ENCODE peak calls at places on chromosomes 11 and 22, in four cellular contexts. One of them, this sample, is unnamed.

GRCh38 chr22:42961815-42962214 is 53.1 kb downstream of the PACSIN2 start:
- DNase-seq in fibroblast of lung: no peak
- DNase-seq in AG09309: no peak
- DNase-seq in amniotic stem cell: no peak
- DNase-seq in this sample: no peak

GRCh38 chr11:61090092-61090491 is 12.2 kb upstream of the CD5 start:
- DNase-seq in fibroblast of lung: no peak
- DNase-seq in amniotic stem cell: no peak
- DNase-seq in AG09309: no peak
- DNase-seq in this sample: no peak

GRCh38 chr22:43159484-43160178 is 8.3 kb downstream of the TSPO start:
- DNase-seq in fibroblast of lung: no peak
- DNase-seq in amniotic stem cell: no peak
- DNase-seq in AG09309: no peak
- DNase-seq in this sample: no peak

GRCh38 chr22:43320943-43321900 is 21.9 kb downstream of the SCUBE1 start:
- DNase-seq in fibroblast of lung: no peak
- DNase-seq in AG09309: no peak
- DNase-seq in amniotic stem cell: no peak
- DNase-seq in this sample: no peak

GRCh38 chr11:131038597-131038996 is 122.3 kb upstream of the SNX19 start:
- DNase-seq in AG09309: no peak
- DNase-seq in amniotic stem cell: no peak
- DNase-seq in fibroblast of lung: peak
- DNase-seq in this sample: no peak

GRCh38 chr11:1131033-1131911 is 26.5 kb upstream of the MUC5AC start:
- DNase-seq in AG09309: no peak
- DNase-seq in amniotic stem cell: no peak
- DNase-seq in fibroblast of lung: no peak
- DNase-seq in this sample: no peak

GRCh38 chr11:61162092-61162935 is 1.1 kb upstream of the VPS37C start:
- DNase-seq in amniotic stem cell: no peak
- DNase-seq in AG09309: no peak
- DNase-seq in fibroblast of lung: peak
- DNase-seq in this sample: no peak

GRCh38 chr22:37804886-37805857 is 2.6 kb upstream of the GCAT start:
- DNase-seq in AG09309: no peak
- DNase-seq in fibroblast of lung: peak
- DNase-seq in amniotic stem cell: no peak
- DNase-seq in this sample: no peak

GRCh38 chr11:60951909-60952741 is at the start of gene SLC15A3:
- DNase-seq in amniotic stem cell: no peak
- DNase-seq in fibroblast of lung: no peak
- DNase-seq in AG09309: no peak
- DNase-seq in this sample: no peak

GRCh38 chr11:101914349-101914736 is 467 bp upstream of the CEP126 start:
- DNase-seq in amniotic stem cell: peak
- DNase-seq in AG09309: peak
- DNase-seq in fibroblast of lung: peak
- DNase-seq in this sample: peak

This sample was measured in AG04450.